ENCODE peak calls at places on chromosomes 12 and 14, in nine cellular contexts. R is activated gamma-delta T cell treated with Interleukin-2 at 50 U/mL for 16 hours; T is CD8-positive, alpha-beta T cell; U is cerebellar cortex; G is activated T-cell treated with anti-CD3 and anti-CD28 coated beads, Interleukin-2, amount 50 U/mL, for 4 hours; N is EL; S is activated naive CD8-positive, alpha-beta T cell treated with anti-CD3 and anti-CD28 coated beads, Interleukin-2, amount 50 U/mL, for 24 hours; F is cardiac fibroblast; Q is NCI-H1092. O is an unnamed sample.

GRCh38 chr14:46820291-46820690 is 168.7 kb upstream of the RPL10L start:
- DNase-seq in R (no peak), T (no peak), U (no peak), G (no peak), N (no peak), S (no peak), F (no peak), Q (no peak), O (no peak)

GRCh38 chr14:30915596-30915995 is 41.2 kb downstream of the COCH start:
- DNase-seq in R (no peak), T (no peak), U (no peak), G (no peak), N (no peak), S (no peak), F (no peak), Q (no peak), O (no peak)

GRCh38 chr14:98925362-98926040 is 346.5 kb downstream of the BCL11B start:
- DNase-seq in R (no peak), T (no peak), U (no peak), G (no peak), N (no peak), S (no peak), F (no peak), Q (no peak), O (no peak)

GRCh38 chr14:56829151-56829550 is 18.9 kb upstream of the OTX2 start:
- DNase-seq in R (no peak), T (no peak), U (no peak), G (no peak), N (no peak), S (no peak), F (no peak), Q (no peak), O (no peak)

GRCh38 chr12:101108130-101108529 is 101.9 kb downstream of the SLC5A8 start:
- DNase-seq in R (no peak), T (no peak), U (no peak), G (no peak), N (no peak), S (no peak), F (no peak), Q (no peak), O (no peak)

GRCh38 chr14:100765991-100766390 is 39.3 kb downstream of the DLK1 start:
- DNase-seq in R (no peak), T (no peak), U (peak), G (no peak), N (no peak), S (no peak), F (no peak), Q (no peak), O (no peak)

GRCh38 chr14:92635031-92635430 is 113.4 kb downstream of the LGMN start:
- DNase-seq in R (no peak), T (no peak), U (no peak), G (no peak), N (no peak), S (no peak), F (no peak), Q (peak), O (no peak)

GRCh38 chr12:68113644-68114043 is 45.9 kb downstream of the IFNG start:
- DNase-seq in R (no peak), T (no peak), U (no peak), G (peak), N (no peak), S (peak), F (no peak), Q (no peak), O (peak)

GRCh38 chr12:22190969-22191368 is 143.5 kb downstream of the ST8SIA1 start:
- DNase-seq in R (no peak), T (no peak), U (no peak), G (no peak), N (no peak), S (no peak), F (no peak), Q (no peak), O (no peak)

GRCh38 chr12:68001486-68002466 is 12.5 kb downstream of the IFNG-AS1 start:
- DNase-seq in R (no peak), T (no peak), U (peak), G (no peak), N (peak), S (no peak), F (no peak), Q (no peak), O (no peak)

GRCh38 chr12:48002773-48003218 is 1.5 kb downstream of the COL2A1 start:
- DNase-seq in R (no peak), T (no peak), U (no peak), G (no peak), N (peak), S (no peak), F (peak), Q (peak), O (no peak)

GRCh38 chr12:26636710-26637328 is 196.2 kb downstream of the ITPR2 start:
- DNase-seq in R (no peak), T (no peak), U (no peak), G (no peak), N (peak), S (no peak), F (peak), Q (no peak), O (no peak)

GRCh38 chr12:132374821-132375445 is 45.5 kb upstream of the GALNT9 start:
- DNase-seq in R (no peak), T (no peak), U (no peak), G (no peak), N (no peak), S (no peak), F (no peak), Q (no peak), O (no peak)

GRCh38 chr14:70303528-70304293 is 55.8 kb downstream of the COX16 start:
- DNase-seq in R (no peak), T (no peak), U (no peak), G (no peak), N (no peak), S (no peak), F (no peak), Q (no peak), O (no peak)

GRCh38 chr14:100294213-100294962 is 11.9 kb downstream of the SLC25A29 start:
- DNase-seq in R (no peak), T (no peak), U (no peak), G (no peak), N (no peak), S (no peak), F (peak), Q (no peak), O (no peak)

GRCh38 chr12:51942501-51943000 is 8.9 kb upstream of the ACVR1B start:
- DNase-seq in R (no peak), T (no peak), U (no peak), G (no peak), N (no peak), S (no peak), F (no peak), Q (no peak), O (no peak)

GRCh38 chr12:32261638-32262037 is 137.7 kb upstream of the FGD4 start:
- DNase-seq in R (no peak), T (no peak), U (peak), G (no peak), N (no peak), S (no peak), F (no peak), Q (no peak), O (no peak)

GRCh38 chr12:131860472-131861260 is 32.5 kb downstream of the MMP17 start:
- DNase-seq in R (no peak), T (no peak), U (no peak), G (no peak), N (peak), S (no peak), F (peak), Q (peak), O (peak)

GRCh38 chr12:115570271-115570777 is 707.2 kb downstream of the MED13L start:
- DNase-seq in R (no peak), T (no peak), U (no peak), G (no peak), N (peak), S (no peak), F (no peak), Q (no peak), O (no peak)

GRCh38 chr14:74875941-74876913 is at the start of gene PROX2:
- DNase-seq in R (peak), T (no peak), U (no peak), G (no peak), N (peak), S (peak), F (no peak), Q (no peak), O (no peak)

GRCh38 chr14:97813556-97813955 is 1016.4 kb downstream of the VRK1 start:
- DNase-seq in R (no peak), T (no peak), U (no peak), G (no peak), N (no peak), S (no peak), F (no peak), Q (no peak), O (no peak)

GRCh38 chr12:15996254-15996653 is 85.1 kb downstream of the DERA start:
- DNase-seq in R (no peak), T (no peak), U (peak), G (no peak), N (peak), S (no peak), F (peak), Q (no peak), O (no peak)

GRCh38 chr12:6376079-6376941 is 947 bp upstream of the SCNN1A start:
- DNase-seq in R (no peak), T (no peak), U (no peak), G (no peak), N (peak), S (no peak), F (peak), Q (no peak), O (no peak)

O was measured in central memory CD4-positive, alpha-beta T cell.